ENCODE peak calls at places on chromosomes 4 and X, in nine cellular contexts. G, I, K, N, J, T, E, Q and U are unnamed samples.

GRCh38 chrX:71989768-71990167 is 79.1 kb downstream of the NHSL2 start:
- DNase-seq in G (no peak), I (peak), K (peak), N (no peak), J (peak), T (no peak), E (no peak), Q (no peak), U (no peak)

GRCh38 chr4:132180020-132180427 is 969.1 kb upstream of the PCDH10 start:
- DNase-seq in G (no peak), I (peak), K (no peak), N (no peak), J (no peak), T (no peak), E (no peak), Q (no peak), U (no peak)

GRCh38 chr4:168440442-168441264 is 39.6 kb downstream of the DDX60L start:
- DNase-seq in G (no peak), I (peak), K (no peak), N (no peak), J (peak), T (no peak), E (peak), Q (no peak), U (no peak)

GRCh38 chr4:84952004-84952403 is 14.5 kb downstream of the WDFY3 start:
- DNase-seq in G (no peak), I (peak), K (no peak), N (no peak), J (no peak), T (no peak), E (no peak), Q (no peak), U (no peak)

GRCh38 chrX:72026341-72027023 is 105.2 kb downstream of the RTL5 start:
- DNase-seq in G (no peak), I (no peak), K (no peak), N (no peak), J (no peak), T (no peak), E (no peak), Q (no peak), U (no peak)

GRCh38 chrX:56029691-56030090 is 202.5 kb upstream of the KLF8 start:
- DNase-seq in G (no peak), I (no peak), K (no peak), N (no peak), J (no peak), T (no peak), E (no peak), Q (no peak), U (no peak)

GRCh38 chrX:31255310-31256033 is 183.6 kb upstream of the FTHL17 start:
- DNase-seq in G (no peak), I (no peak), K (no peak), N (no peak), J (no peak), T (no peak), E (no peak), Q (no peak), U (no peak)

GRCh38 chr4:142817442-142817841 is 28.7 kb downstream of the INPP4B start:
- DNase-seq in G (no peak), I (peak), K (no peak), N (no peak), J (peak), T (no peak), E (peak), Q (no peak), U (peak)

GRCh38 chrX:69501433-69501832 is 2.7 kb upstream of the NALF2 start:
- DNase-seq in G (peak), I (peak), K (no peak), N (no peak), J (peak), T (no peak), E (no peak), Q (peak), U (no peak)

GRCh38 chrX:79506001-79506400 is 138.9 kb upstream of the ITM2A start:
- DNase-seq in G (no peak), I (no peak), K (no peak), N (no peak), J (no peak), T (no peak), E (no peak), Q (no peak), U (no peak)

GRCh38 chrX:153762636-153763173 is 1.3 kb upstream of the PLXNB3 start:
- DNase-seq in G (no peak), I (no peak), K (no peak), N (peak), J (no peak), T (no peak), E (no peak), Q (peak), U (no peak)

GRCh38 chrX:115018944-115019343 is 1.5 kb upstream of the IL13RA2 start:
- DNase-seq in G (no peak), I (no peak), K (no peak), N (no peak), J (no peak), T (no peak), E (no peak), Q (no peak), U (no peak)

GRCh38 chr4:69167300-69167699 is 47.2 kb downstream of the UGT2B11 start:
- DNase-seq in G (no peak), I (peak), K (no peak), N (no peak), J (peak), T (no peak), E (no peak), Q (no peak), U (no peak)

GRCh38 chr4:84938316-84938715 is 28.2 kb downstream of the WDFY3 start:
- DNase-seq in G (no peak), I (peak), K (no peak), N (no peak), J (no peak), T (no peak), E (no peak), Q (no peak), U (no peak)

GRCh38 chr4:3670521-3671519 is 95.4 kb upstream of the ADRA2C start:
- DNase-seq in G (no peak), I (no peak), K (no peak), N (no peak), J (no peak), T (no peak), E (no peak), Q (no peak), U (no peak)

GRCh38 chr4:184636144-184636543 is 13.1 kb downstream of the CASP3 start:
- DNase-seq in G (no peak), I (no peak), K (no peak), N (no peak), J (no peak), T (no peak), E (no peak), Q (no peak), U (no peak)

GRCh38 chr4:4995103-4995761 is 24.0 kb downstream of the CYTL1 start:
- DNase-seq in G (peak), I (peak), K (peak), N (peak), J (peak), T (no peak), E (peak), Q (peak), U (no peak)

GRCh38 chr4:3485011-3485881 is 22.1 kb downstream of the DOK7 start:
- DNase-seq in G (no peak), I (no peak), K (no peak), N (no peak), J (no peak), T (no peak), E (no peak), Q (no peak), U (no peak)

GRCh38 chr4:78865451-78865850 is 73.8 kb downstream of the PAQR3 start:
- DNase-seq in G (no peak), I (no peak), K (no peak), N (no peak), J (no peak), T (no peak), E (no peak), Q (no peak), U (no peak)

GRCh38 chr4:89197920-89198319 is 86.6 kb downstream of the TIGD2 start:
- DNase-seq in G (no peak), I (no peak), K (no peak), N (no peak), J (no peak), T (no peak), E (no peak), Q (peak), U (no peak)

GRCh38 chr4:79241846-79242245 is 84.0 kb downstream of the NAA11 start:
- DNase-seq in G (no peak), I (peak), K (no peak), N (no peak), J (peak), T (no peak), E (no peak), Q (peak), U (no peak)

GRCh38 chrX:8967471-8967870 is 66.5 kb downstream of the FAM9B start:
- DNase-seq in G (no peak), I (no peak), K (no peak), N (no peak), J (no peak), T (no peak), E (no peak), Q (no peak), U (no peak)

GRCh38 chr4:119040711-119041185 is 94.9 kb upstream of the MYOZ2 start:
- DNase-seq in G (no peak), I (peak), K (no peak), N (no peak), J (no peak), T (no peak), E (no peak), Q (no peak), U (no peak)